ENCODE peak calls at places on chromosomes 3 and 15, in eight cellular contexts. C, R, F, O, N, U, K and Z are unnamed samples.

GRCh38 chr15:41498657-41499056 is 5.0 kb downstream of the ITPKA start:
- DNase-seq in C (no peak), R (no peak), F (no peak), O (no peak), N (no peak), U (no peak), K (no peak), Z (no peak)

GRCh38 chr3:68878322-68878721 is 54.0 kb downstream of the TAFA4 start:
- DNase-seq in C (no peak), R (peak), F (no peak), O (no peak), N (peak), U (no peak), K (peak), Z (peak)

GRCh38 chr3:8757551-8758518 is 11.6 kb downstream of the OXTR start:
- DNase-seq in C (no peak), R (peak), F (no peak), O (no peak), N (no peak), U (no peak), K (no peak), Z (peak)

GRCh38 chr15:38176696-38177095 is 75.9 kb upstream of the SPRED1 start:
- DNase-seq in C (no peak), R (peak), F (no peak), O (no peak), N (no peak), U (no peak), K (no peak), Z (no peak)

GRCh38 chr3:67094769-67095168 is 96.7 kb downstream of the KBTBD8 start:
- DNase-seq in C (no peak), R (no peak), F (no peak), O (no peak), N (no peak), U (no peak), K (peak), Z (no peak)

GRCh38 chr3:86554346-86554745 is 436.6 kb downstream of the VGLL3 start:
- DNase-seq in C (no peak), R (no peak), F (no peak), O (no peak), N (no peak), U (no peak), K (peak), Z (no peak)

GRCh38 chr3:152395764-152396163 is 127.0 kb downstream of the MBNL1 start:
- DNase-seq in C (no peak), R (no peak), F (no peak), O (no peak), N (no peak), U (no peak), K (no peak), Z (no peak)

GRCh38 chr15:68595260-68595564 is 16.4 kb downstream of the CORO2B start:
- DNase-seq in C (no peak), R (no peak), F (no peak), O (no peak), N (no peak), U (no peak), K (no peak), Z (no peak)

GRCh38 chr3:197460002-197460401 is 95.8 kb downstream of the BDH1 start:
- DNase-seq in C (no peak), R (no peak), F (no peak), O (no peak), N (no peak), U (no peak), K (no peak), Z (no peak)